ENCODE peak calls at places on chromosomes 6 and 20, in five cellular contexts. One of them, this sample, is unnamed. For H3K4me1, the result is how much of the 10 kb centered on the place peaks cover.

GRCh38 chr6:169363590-169363989 is 109.9 kb upstream of the THBS2 start:
- DNase-seq in adrenal gland: peak
- DNase-seq in fibroblast of lung: peak
- DNase-seq in naive thymus-derived CD4-positive, alpha-beta T cell: no peak
- DNase-seq in GM23248: peak
- DNase-seq in this sample: no peak

GRCh38 chr6:112235956-112236355 is 18.4 kb downstream of the LAMA4 start:
- DNase-seq in GM23248: peak
- DNase-seq in fibroblast of lung: peak
- DNase-seq in adrenal gland: no peak
- DNase-seq in naive thymus-derived CD4-positive, alpha-beta T cell: no peak
- DNase-seq in this sample: no peak

GRCh38 chr6:125679128-125679527 is 70.3 kb upstream of the HEY2 start:
- DNase-seq in adrenal gland: no peak
- DNase-seq in fibroblast of lung: no peak
- DNase-seq in GM23248: no peak
- DNase-seq in naive thymus-derived CD4-positive, alpha-beta T cell: no peak
- DNase-seq in this sample: no peak

GRCh38 chr20:51640743-51641142 is 98.2 kb upstream of the NFATC2 start:
- DNase-seq in GM23248: no peak
- DNase-seq in fibroblast of lung: peak
- DNase-seq in adrenal gland: no peak
- DNase-seq in naive thymus-derived CD4-positive, alpha-beta T cell: no peak
- DNase-seq in this sample: no peak

GRCh38 chr6:73951186-73951585 is 255.2 kb downstream of the CD109 start:
- DNase-seq in GM23248: peak
- DNase-seq in fibroblast of lung: no peak
- DNase-seq in naive thymus-derived CD4-positive, alpha-beta T cell: no peak
- DNase-seq in adrenal gland: no peak
- DNase-seq in this sample: no peak

GRCh38 chr20:31968299-31969126 is 562 bp downstream of the XKR7 start:
- DNase-seq in fibroblast of lung: peak
- DNase-seq in GM23248: peak
- DNase-seq in naive thymus-derived CD4-positive, alpha-beta T cell: peak
- DNase-seq in adrenal gland: peak
- DNase-seq in this sample: peak

GRCh38 chr6:30074331-30075093 is 1.1 kb downstream of the RNF39 start:
- DNase-seq in GM23248: peak
- DNase-seq in adrenal gland: no peak
- DNase-seq in naive thymus-derived CD4-positive, alpha-beta T cell: no peak
- DNase-seq in fibroblast of lung: no peak
- DNase-seq in this sample: no peak

GRCh38 chr20:14336667-14337066 is 745 bp downstream of the FLRT3 start:
- DNase-seq in fibroblast of lung: peak
- DNase-seq in naive thymus-derived CD4-positive, alpha-beta T cell: no peak
- DNase-seq in adrenal gland: no peak
- DNase-seq in GM23248: peak
- DNase-seq in this sample: peak

GRCh38 chr6:43886717-43887339 is 116.8 kb downstream of the VEGFA start:
- DNase-seq in naive thymus-derived CD4-positive, alpha-beta T cell: no peak
- DNase-seq in fibroblast of lung: no peak
- DNase-seq in adrenal gland: no peak
- DNase-seq in GM23248: no peak
- DNase-seq in this sample: no peak
- H3K4me1 ChIP-seq in naive thymus-derived CD4-positive, alpha-beta T cell: under half
- H3K4me1 ChIP-seq in fibroblast of lung: under half
- H3K4me1 ChIP-seq in adrenal gland: under half
- H3K4me1 ChIP-seq in GM23248: under half
- H3K4me1 ChIP-seq in this sample: under half

GRCh38 chr6:35678814-35679213 is 9.9 kb downstream of the FKBP5 start:
- DNase-seq in GM23248: no peak
- DNase-seq in naive thymus-derived CD4-positive, alpha-beta T cell: no peak
- DNase-seq in fibroblast of lung: peak
- DNase-seq in adrenal gland: no peak
- DNase-seq in this sample: no peak
- H3K4me1 ChIP-seq in GM23248: under half
- H3K4me1 ChIP-seq in naive thymus-derived CD4-positive, alpha-beta T cell: under half
- H3K4me1 ChIP-seq in fibroblast of lung: under half
- H3K4me1 ChIP-seq in adrenal gland: under half
- H3K4me1 ChIP-seq in this sample: under half

DNA sequence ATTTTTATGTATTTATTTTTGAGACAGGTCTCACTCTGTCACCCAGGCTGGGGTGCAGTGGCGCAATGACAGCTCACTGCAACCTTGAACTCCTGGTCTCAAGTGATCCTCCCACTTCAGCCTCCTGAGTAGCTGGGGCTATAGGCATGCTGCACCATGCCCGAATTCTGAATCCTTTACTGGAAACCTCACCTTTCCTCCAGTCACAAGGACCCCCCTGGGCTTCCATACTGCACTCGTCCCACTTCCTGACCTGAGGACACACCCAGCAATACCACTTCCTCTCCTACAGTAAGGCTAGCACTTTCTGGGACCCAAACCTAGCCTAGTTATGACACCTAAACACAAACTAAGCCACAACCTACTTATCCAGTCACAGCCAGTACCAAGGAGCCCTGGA is 68.3 kb downstream of the FAM217A start:
- DNase-seq in adrenal gland: no peak
- DNase-seq in naive thymus-derived CD4-positive, alpha-beta T cell: no peak
- DNase-seq in fibroblast of lung: no peak
- DNase-seq in GM23248: no peak
- DNase-seq in this sample: no peak
- H3K4me1 ChIP-seq in adrenal gland: under half
- H3K4me1 ChIP-seq in naive thymus-derived CD4-positive, alpha-beta T cell: under half
- H3K4me1 ChIP-seq in fibroblast of lung: under half
- H3K4me1 ChIP-seq in GM23248: under half
- H3K4me1 ChIP-seq in this sample: under half

GRCh38 chr6:45047573-45047972 is 280.6 kb upstream of the RUNX2 start:
- DNase-seq in fibroblast of lung: no peak
- DNase-seq in naive thymus-derived CD4-positive, alpha-beta T cell: no peak
- DNase-seq in GM23248: no peak
- DNase-seq in adrenal gland: no peak
- DNase-seq in this sample: no peak

GRCh38 chr6:45044510-45045252 is 283.4 kb upstream of the RUNX2 start:
- DNase-seq in GM23248: peak
- DNase-seq in fibroblast of lung: peak
- DNase-seq in naive thymus-derived CD4-positive, alpha-beta T cell: no peak
- DNase-seq in adrenal gland: no peak
- DNase-seq in this sample: no peak

GRCh38 chr6:45045253-45045601 is 282.9 kb upstream of the RUNX2 start:
- DNase-seq in fibroblast of lung: peak
- DNase-seq in adrenal gland: no peak
- DNase-seq in GM23248: no peak
- DNase-seq in naive thymus-derived CD4-positive, alpha-beta T cell: no peak
- DNase-seq in this sample: no peak

GRCh38 chr6:45052325-45052724 is 275.8 kb upstream of the RUNX2 start:
- DNase-seq in adrenal gland: no peak
- DNase-seq in naive thymus-derived CD4-positive, alpha-beta T cell: no peak
- DNase-seq in fibroblast of lung: no peak
- DNase-seq in GM23248: no peak
- DNase-seq in this sample: no peak

DNA sequence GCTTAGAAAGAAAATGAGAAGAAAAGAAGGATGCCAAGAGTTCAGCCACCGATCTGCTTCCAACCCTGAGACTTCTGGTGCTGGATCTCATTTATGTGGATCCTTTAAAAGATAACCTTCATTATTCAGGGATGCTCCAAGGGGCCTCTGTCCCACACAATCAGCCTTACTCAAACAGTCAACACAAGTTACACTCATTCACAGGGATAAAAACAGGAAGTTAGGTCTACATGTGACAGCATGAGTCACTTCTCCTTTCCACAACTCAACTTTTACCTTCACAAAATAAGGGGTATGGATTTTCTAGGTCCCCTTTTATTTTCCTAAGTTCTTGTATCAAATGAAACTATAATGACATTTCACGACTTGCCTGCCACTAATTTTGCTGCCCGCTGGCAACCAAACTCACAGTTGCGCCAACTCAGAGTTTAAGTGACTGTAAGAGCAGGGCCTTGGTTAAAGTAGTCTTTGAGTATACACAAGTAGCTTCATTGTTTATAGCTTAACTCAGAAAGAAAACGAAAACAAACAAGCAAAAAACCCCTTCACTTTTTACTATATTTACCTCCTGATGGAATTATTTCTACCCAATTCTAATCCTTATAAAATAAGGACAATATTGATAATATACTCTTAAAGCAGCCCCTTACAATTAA is 278.8 kb upstream of the RUNX2 start:
- DNase-seq in GM23248: no peak
- DNase-seq in adrenal gland: no peak
- DNase-seq in naive thymus-derived CD4-positive, alpha-beta T cell: no peak
- DNase-seq in fibroblast of lung: peak
- DNase-seq in this sample: no peak
- H3K4me1 ChIP-seq in GM23248: under half
- H3K4me1 ChIP-seq in adrenal gland: under half
- H3K4me1 ChIP-seq in naive thymus-derived CD4-positive, alpha-beta T cell: under half
- H3K4me1 ChIP-seq in fibroblast of lung: under half
- H3K4me1 ChIP-seq in this sample: under half

GRCh38 chr6:17869010-17869752 is 118.3 kb downstream of the KIF13A start:
- DNase-seq in adrenal gland: peak
- DNase-seq in naive thymus-derived CD4-positive, alpha-beta T cell: no peak
- DNase-seq in GM23248: peak
- DNase-seq in fibroblast of lung: peak
- DNase-seq in this sample: no peak
- H3K4me1 ChIP-seq in adrenal gland: half or more
- H3K4me1 ChIP-seq in naive thymus-derived CD4-positive, alpha-beta T cell: under half
- H3K4me1 ChIP-seq in GM23248: half or more
- H3K4me1 ChIP-seq in fibroblast of lung: under half
- H3K4me1 ChIP-seq in this sample: under half

GRCh38 chr20:24363031-24363430 is 106.4 kb upstream of the SYNDIG1 start:
- DNase-seq in GM23248: no peak
- DNase-seq in adrenal gland: no peak
- DNase-seq in fibroblast of lung: no peak
- DNase-seq in naive thymus-derived CD4-positive, alpha-beta T cell: no peak
- DNase-seq in this sample: no peak

GRCh38 chr20:24359306-24359705 is 110.1 kb upstream of the SYNDIG1 start:
- DNase-seq in GM23248: no peak
- DNase-seq in naive thymus-derived CD4-positive, alpha-beta T cell: no peak
- DNase-seq in adrenal gland: no peak
- DNase-seq in fibroblast of lung: no peak
- DNase-seq in this sample: no peak

GRCh38 chr20:24364464-24364863 is 105.0 kb upstream of the SYNDIG1 start:
- DNase-seq in naive thymus-derived CD4-positive, alpha-beta T cell: no peak
- DNase-seq in adrenal gland: no peak
- DNase-seq in GM23248: no peak
- DNase-seq in fibroblast of lung: no peak
- DNase-seq in this sample: no peak

GRCh38 chr20:24360531-24360930 is 108.9 kb upstream of the SYNDIG1 start:
- DNase-seq in naive thymus-derived CD4-positive, alpha-beta T cell: no peak
- DNase-seq in adrenal gland: no peak
- DNase-seq in fibroblast of lung: no peak
- DNase-seq in GM23248: no peak
- DNase-seq in this sample: no peak

DNA sequence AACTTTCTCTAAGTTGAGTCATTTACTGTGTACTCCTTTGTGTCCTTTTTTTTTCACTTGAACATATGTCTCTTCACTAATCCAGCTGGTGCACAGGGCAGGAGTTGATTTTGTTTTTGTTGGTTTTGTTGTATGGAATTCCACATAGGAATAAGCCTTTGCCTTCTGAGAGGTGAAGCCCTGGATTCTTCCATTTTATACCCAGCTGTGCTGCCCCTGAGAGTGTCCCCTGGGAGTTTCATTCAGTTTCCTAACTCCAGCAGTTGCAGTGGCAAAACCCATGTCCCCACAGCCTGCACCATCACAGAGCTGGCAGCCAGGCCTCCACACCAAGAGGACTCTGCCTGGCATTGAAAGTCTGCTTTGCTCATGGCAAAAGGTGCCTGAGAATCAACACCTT is 107.3 kb upstream of the SYNDIG1 start:
- DNase-seq in GM23248: no peak
- DNase-seq in naive thymus-derived CD4-positive, alpha-beta T cell: no peak
- DNase-seq in adrenal gland: no peak
- DNase-seq in fibroblast of lung: no peak
- DNase-seq in this sample: no peak
- H3K4me1 ChIP-seq in GM23248: under half
- H3K4me1 ChIP-seq in naive thymus-derived CD4-positive, alpha-beta T cell: under half
- H3K4me1 ChIP-seq in adrenal gland: under half
- H3K4me1 ChIP-seq in fibroblast of lung: under half
- H3K4me1 ChIP-seq in this sample: under half

DNA sequence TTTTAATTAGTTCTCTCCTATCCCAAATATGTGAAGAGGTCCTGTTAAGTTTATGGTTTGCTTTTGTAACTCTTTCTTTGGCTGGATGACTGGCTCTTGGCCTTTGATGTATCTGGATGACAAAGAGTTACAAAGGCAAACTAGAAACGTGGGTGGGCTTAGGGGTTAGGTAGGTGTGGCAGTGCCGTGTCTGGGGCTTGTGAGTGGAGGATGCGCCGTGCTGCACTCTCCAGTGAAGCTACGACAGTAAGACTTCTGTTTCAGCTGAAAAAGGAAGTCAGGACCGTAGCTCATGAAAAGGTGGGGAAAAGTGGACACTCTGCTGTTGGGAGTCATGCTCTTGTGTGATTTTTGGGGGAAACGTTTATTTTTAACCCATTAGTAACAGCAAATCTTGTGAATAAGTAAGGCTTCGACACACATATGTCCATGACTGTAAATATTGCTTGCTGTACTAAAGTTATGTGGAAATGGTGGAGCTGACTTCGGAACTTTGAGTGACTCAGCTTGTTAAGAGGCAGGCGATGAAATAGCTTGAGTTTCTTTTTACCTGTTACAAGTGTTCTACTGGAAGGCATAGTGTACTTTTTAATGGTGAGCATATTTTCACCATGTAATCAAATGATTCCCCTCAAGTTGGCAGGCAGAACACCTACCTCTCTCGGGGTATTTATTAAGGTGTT is 45.6 kb downstream of the DUSP22 start:
- DNase-seq in naive thymus-derived CD4-positive, alpha-beta T cell: no peak
- DNase-seq in GM23248: no peak
- DNase-seq in fibroblast of lung: no peak
- DNase-seq in adrenal gland: no peak
- DNase-seq in this sample: no peak
- H3K4me1 ChIP-seq in naive thymus-derived CD4-positive, alpha-beta T cell: under half
- H3K4me1 ChIP-seq in GM23248: under half
- H3K4me1 ChIP-seq in fibroblast of lung: under half
- H3K4me1 ChIP-seq in adrenal gland: under half
- H3K4me1 ChIP-seq in this sample: under half

GRCh38 chr6:159989882-159990480 is 21.1 kb downstream of the IGF2R start:
- DNase-seq in fibroblast of lung: peak
- DNase-seq in GM23248: peak
- DNase-seq in adrenal gland: no peak
- DNase-seq in naive thymus-derived CD4-positive, alpha-beta T cell: no peak
- DNase-seq in this sample: no peak
- H3K4me1 ChIP-seq in fibroblast of lung: under half
- H3K4me1 ChIP-seq in GM23248: under half
- H3K4me1 ChIP-seq in adrenal gland: under half
- H3K4me1 ChIP-seq in naive thymus-derived CD4-positive, alpha-beta T cell: under half
- H3K4me1 ChIP-seq in this sample: under half

DNA sequence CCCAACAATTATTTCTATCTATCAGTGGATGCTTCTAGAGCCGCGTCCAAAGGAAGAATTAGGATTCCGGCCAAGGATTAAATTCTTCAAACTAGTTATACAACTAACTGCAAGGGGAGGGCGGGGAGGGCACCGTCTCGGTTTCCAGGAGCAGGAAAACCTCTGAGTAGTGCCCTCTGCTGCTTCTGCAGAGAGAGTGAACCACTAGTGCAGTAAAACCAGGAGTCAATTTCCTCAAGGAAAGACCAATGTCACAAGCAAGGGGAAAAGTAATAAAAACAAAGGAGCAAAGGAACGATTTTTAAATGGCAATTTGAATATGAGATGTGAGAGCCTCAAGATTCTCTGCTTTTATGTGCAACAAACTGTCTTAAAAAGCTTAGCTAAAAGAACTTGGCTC is 16.5 kb upstream of the UBE2J1 start:
- DNase-seq in fibroblast of lung: peak
- DNase-seq in naive thymus-derived CD4-positive, alpha-beta T cell: no peak
- DNase-seq in adrenal gland: peak
- DNase-seq in GM23248: peak
- DNase-seq in this sample: no peak
- H3K4me1 ChIP-seq in fibroblast of lung: under half
- H3K4me1 ChIP-seq in naive thymus-derived CD4-positive, alpha-beta T cell: under half
- H3K4me1 ChIP-seq in adrenal gland: under half
- H3K4me1 ChIP-seq in GM23248: under half
- H3K4me1 ChIP-seq in this sample: under half

This sample was measured in pancreas.